ENCODE peak calls at places on chromosomes 5 and 9, in ten cellular contexts. J, K, R, Y, A, X, I, W, G and F are unnamed samples.

GRCh38 chr5:57219386-57219785 is 45.5 kb downstream of the GPBP1 start:
- DNase-seq in A (no peak), G (no peak), K (no peak), J (no peak), R (no peak), X (no peak), W (no peak), Y (no peak), I (no peak), F (no peak)

GRCh38 chr5:646396-647201 is 34.5 kb downstream of the CEP72 start:
- DNase-seq in J (no peak), K (no peak), A (no peak), I (no peak), R (no peak), W (no peak), X (no peak), Y (no peak), G (no peak), F (peak)

GRCh38 chr9:116160676-116161571 is 7.3 kb downstream of the PAPPA start:
- DNase-seq in G (no peak), I (no peak), W (no peak), K (no peak), J (no peak), R (no peak), A (peak), X (no peak), Y (no peak), F (no peak)

GRCh38 chr5:178121450-178122276 is 8.3 kb downstream of the N4BP3 start:
- DNase-seq in I (no peak), A (peak), J (no peak), R (peak), X (peak), G (no peak), Y (no peak), K (no peak), W (no peak), F (no peak)

GRCh38 chr5:171965740-171966139 is 40.7 kb downstream of the FBXW11 start:
- DNase-seq in Y (no peak), K (peak), I (no peak), X (peak), A (no peak), J (no peak), W (no peak), G (no peak), R (no peak), F (no peak)

GRCh38 chr5:93278876-93279275 is 302.1 kb downstream of the NR2F1-AS1 start:
- DNase-seq in Y (no peak), A (peak), J (no peak), G (no peak), W (no peak), I (no peak), X (no peak), R (no peak), K (no peak), F (no peak)

GRCh38 chr5:134525687-134526482 is 415 bp downstream of the JADE2 start:
- DNase-seq in R (peak), K (peak), J (peak), X (peak), I (peak), Y (peak), G (peak), W (no peak), A (peak), F (no peak)

GRCh38 chr9:4119778-4120554 is 179.9 kb downstream of the GLIS3 start:
- DNase-seq in A (no peak), Y (no peak), G (no peak), R (no peak), I (no peak), W (no peak), X (no peak), J (no peak), K (no peak), F (no peak)

GRCh38 chr5:130529716-130530485 is 625.6 kb downstream of the CHSY3 start:
- DNase-seq in J (no peak), R (peak), Y (no peak), G (no peak), X (no peak), W (no peak), A (no peak), K (no peak), I (no peak), F (no peak)

GRCh38 chr5:167230414-167230813 is 1061.0 kb upstream of the WWC1 start:
- DNase-seq in A (no peak), Y (no peak), I (no peak), X (no peak), W (no peak), R (no peak), K (no peak), G (no peak), J (no peak), F (no peak)

GRCh38 chr5:97078958-97079357 is 63.5 kb downstream of the LIX1 start:
- DNase-seq in K (no peak), X (peak), R (no peak), G (no peak), J (no peak), W (no peak), I (no peak), A (peak), Y (no peak), F (no peak)

GRCh38 chr5:153900703-153901395 is 137.9 kb downstream of the FAM114A2 start:
- DNase-seq in J (no peak), I (peak), Y (no peak), R (no peak), W (no peak), G (no peak), X (no peak), A (peak), K (no peak), F (no peak)

GRCh38 chr5:43485406-43485805 is 1.7 kb upstream of the TMEM267 start:
- DNase-seq in Y (no peak), K (no peak), R (no peak), G (no peak), X (peak), I (no peak), W (no peak), A (no peak), J (no peak), F (no peak)

GRCh38 chr5:62143268-62144229 is 162.5 kb upstream of the KIF2A start:
- DNase-seq in G (no peak), I (no peak), R (no peak), Y (no peak), J (no peak), K (peak), W (peak), A (peak), X (peak), F (no peak)

GRCh38 chr5:142551242-142552067 is 134.4 kb downstream of the FGF1 start:
- DNase-seq in G (no peak), X (no peak), I (no peak), K (peak), Y (no peak), A (peak), W (no peak), J (peak), R (no peak), F (no peak)

GRCh38 chr5:124697912-124698690 is 48.3 kb downstream of the ZNF608 start:
- DNase-seq in R (no peak), Y (no peak), A (no peak), X (no peak), G (no peak), J (no peak), W (no peak), K (no peak), I (no peak), F (no peak)

GRCh38 chr5:139037732-139038131 is 160.4 kb downstream of the SIL1 start:
- DNase-seq in W (no peak), R (no peak), Y (no peak), K (no peak), X (no peak), G (no peak), J (no peak), I (no peak), A (no peak), F (no peak)

GRCh38 chr9:14547245-14548060 is 145.8 kb downstream of the ZDHHC21 start:
- DNase-seq in J (peak), I (no peak), R (no peak), K (no peak), X (no peak), W (no peak), A (no peak), G (no peak), Y (no peak), F (no peak)

GRCh38 chr5:61869333-61869732 is 436.7 kb upstream of the KIF2A start:
- DNase-seq in W (no peak), G (no peak), R (no peak), I (no peak), K (no peak), A (no peak), Y (no peak), J (no peak), X (no peak), F (no peak)

GRCh38 chr5:51185985-51186384 is 197.3 kb upstream of the ISL1 start:
- DNase-seq in I (no peak), R (no peak), X (no peak), K (no peak), W (no peak), J (no peak), Y (no peak), A (no peak), G (no peak), F (no peak)

GRCh38 chr9:127129718-127130085 is 7.3 kb upstream of the ANGPTL2 start:
- DNase-seq in X (no peak), G (no peak), Y (no peak), I (no peak), W (no peak), K (no peak), J (no peak), A (no peak), R (no peak), F (no peak)

GRCh38 chr5:170434953-170435605 is 45.9 kb upstream of the KCNMB1 start:
- DNase-seq in J (peak), K (peak), A (peak), X (peak), R (peak), Y (peak), I (no peak), G (peak), W (peak), F (no peak)

GRCh38 chr5:142807378-142807911 is 37.3 kb downstream of the ARHGAP26 start:
- DNase-seq in G (no peak), W (no peak), A (no peak), J (no peak), I (no peak), R (no peak), X (peak), K (no peak), Y (no peak), F (no peak)

GRCh38 chr9:36980148-36980974 is 53.7 kb downstream of the PAX5 start:
- DNase-seq in J (no peak), G (no peak), X (peak), K (peak), Y (peak), I (no peak), W (peak), A (no peak), R (no peak), F (no peak)

GRCh38 chr9:70049672-70050271 is 6.1 kb downstream of the MAMDC2 start:
- DNase-seq in X (no peak), I (no peak), Y (no peak), G (no peak), A (peak), K (no peak), R (peak), W (no peak), J (no peak), F (no peak)

GRCh38 chr9:101566904-101567724 is 27.7 kb downstream of the PPP3R2 start:
- DNase-seq in K (peak), A (peak), G (peak), W (peak), J (peak), X (peak), R (no peak), Y (peak), I (no peak), F (no peak)

GRCh38 chr9:94950733-94951590 is 224.5 kb downstream of the AOPEP start:
- DNase-seq in A (peak), R (no peak), J (no peak), W (no peak), K (no peak), G (no peak), Y (no peak), I (no peak), X (no peak), F (no peak)

GRCh38 chr9:113403651-113404050 is 2.6 kb upstream of the ALAD start:
- DNase-seq in I (no peak), R (no peak), W (no peak), K (peak), Y (no peak), X (peak), J (no peak), G (no peak), A (no peak), F (no peak)

GRCh38 chr5:76376141-76376900 is 26.8 kb upstream of the IQGAP2 start:
- DNase-seq in G (no peak), R (no peak), J (no peak), W (no peak), A (no peak), Y (no peak), K (no peak), I (no peak), X (no peak), F (no peak)

GRCh38 chr5:61309115-61309514 is 22.9 kb upstream of the ZSWIM6 start:
- DNase-seq in A (no peak), Y (no peak), G (no peak), I (no peak), W (no peak), K (no peak), R (no peak), X (no peak), J (no peak), F (no peak)

GRCh38 chr5:158560170-158560569 is 539.5 kb downstream of the EBF1 start:
- DNase-seq in I (no peak), G (no peak), X (peak), K (no peak), R (no peak), A (peak), W (no peak), J (no peak), Y (no peak), F (no peak)

GRCh38 chr5:78699565-78700143 is 51.1 kb upstream of the LHFPL2 start:
- DNase-seq in K (no peak), R (no peak), I (peak), W (peak), A (peak), Y (no peak), X (peak), G (no peak), J (no peak), F (no peak)